ENCODE peak calls at places on chromosomes 6 and 20, in four cellular contexts. U is HepG2, V is GM12878, E is H1. G is an unnamed sample. For H3K9me3, the result is how much of the 10 kb centered on the place peaks cover.

GRCh38 chr20:58177799-58178198 is 50.7 kb downstream of the ANKRD60 start:
- DNase-seq in U (no peak), V (no peak), E (no peak), G (no peak)

GRCh38 chr20:44884907-44885391 is 556 bp upstream of the YWHAB start:
- DNase-seq in U (no peak), V (no peak), E (no peak), G (no peak)

GRCh38 chr20:54928564-54928963 is 453.2 kb downstream of the DOK5 start:
- DNase-seq in U (no peak), V (no peak), E (no peak), G (no peak)

GRCh38 chr6:122798099-122798641 is 9.1 kb downstream of the SMPDL3A start:
- DNase-seq in U (peak), V (no peak), E (no peak), G (no peak)

GRCh38 chr6:36241728-36242127 is 28.1 kb upstream of the PNPLA1 start:
- DNase-seq in U (no peak), V (peak), E (no peak), G (no peak)

GRCh38 chr6:142842423-142843261 is 102.3 kb downstream of the HIVEP2 start:
- DNase-seq in U (peak), V (peak), E (no peak), G (no peak)

GRCh38 chr6:31578461-31579118 is 3.2 kb downstream of the TNF start:
- DNase-seq in U (no peak), V (no peak), E (peak), G (no peak)

GRCh38 chr6:24658573-24659511 is 7.9 kb downstream of the TDP2 start:
- DNase-seq in U (no peak), V (no peak), E (no peak), G (no peak)

GRCh38 chr20:50919567-50919966 is 11.7 kb downstream of the ADNP start:
- DNase-seq in U (no peak), V (no peak), E (no peak), G (no peak)

GRCh38 chr6:135180458-135181332 is at the start of gene MYB:
- DNase-seq in U (no peak), V (no peak), E (no peak), G (no peak)

GRCh38 chr6:51684038-51684437 is 403.4 kb downstream of the PKHD1 start:
- DNase-seq in U (no peak), V (no peak), E (no peak), G (no peak)

GRCh38 chr20:10090588-10091166 is 55.9 kb downstream of the ANKEF1 start:
- DNase-seq in U (peak), V (no peak), E (peak), G (no peak)

GRCh38 chr6:68575765-68576439 is 59.2 kb upstream of the ADGRB3 start:
- DNase-seq in U (no peak), V (no peak), E (no peak), G (no peak)

GRCh38 chr6:12203001-12203400 is 87.2 kb upstream of the EDN1 start:
- DNase-seq in U (peak), V (no peak), E (peak), G (peak)

GRCh38 chr6:77178821-77179220 is 284.5 kb downstream of the HTR1B start:
- DNase-seq in U (no peak), V (no peak), E (no peak), G (no peak)

GRCh38 chr20:24462461-24463010 is 6.9 kb upstream of the SYNDIG1 start:
- DNase-seq in U (no peak), V (no peak), E (no peak), G (no peak)

GRCh38 chr6:11700118-11700718 is 78.4 kb downstream of the ADTRP start:
- DNase-seq in U (peak), V (no peak), E (no peak), G (no peak)

GRCh38 chr20:51461306-51461705 is 81.2 kb downstream of the NFATC2 start:
- DNase-seq in U (no peak), V (no peak), E (no peak), G (no peak)

GRCh38 chr6:154448448-154449096 is 61.9 kb downstream of the CNKSR3 start:
- DNase-seq in U (no peak), V (no peak), E (no peak), G (no peak)

GRCh38 chr6:109224107-109224875 is 129.0 kb downstream of the CEP57L1 start:
- DNase-seq in U (no peak), V (no peak), E (no peak), G (no peak)

GRCh38 chr20:41176711-41177552 is 39.6 kb downstream of the PLCG1 start:
- DNase-seq in U (no peak), V (no peak), E (no peak), G (no peak)

GRCh38 chr6:382883-383420 is 8.6 kb upstream of the IRF4 start:
- DNase-seq in U (no peak), V (no peak), E (no peak), G (no peak)

GRCh38 chr20:49560186-49560585 is 7.8 kb downstream of the PTGIS start:
- DNase-seq in U (no peak), V (no peak), E (no peak), G (no peak)

GRCh38 chr6:21933351-21933750 is 339.8 kb downstream of the SOX4 start:
- DNase-seq in U (no peak), V (no peak), E (no peak), G (no peak)
- H3K9me3 ChIP-seq in U (under half), V (under half), E (under half), G (under half)

GRCh38 chr6:170142559-170142958 is 148.3 kb downstream of the DLL1 start:
- DNase-seq in U (no peak), V (no peak), E (no peak), G (no peak)
- TF ChIP-seq SUZ12 in U (no peak), V (no peak), E (no peak), G (no peak)

DNA sequence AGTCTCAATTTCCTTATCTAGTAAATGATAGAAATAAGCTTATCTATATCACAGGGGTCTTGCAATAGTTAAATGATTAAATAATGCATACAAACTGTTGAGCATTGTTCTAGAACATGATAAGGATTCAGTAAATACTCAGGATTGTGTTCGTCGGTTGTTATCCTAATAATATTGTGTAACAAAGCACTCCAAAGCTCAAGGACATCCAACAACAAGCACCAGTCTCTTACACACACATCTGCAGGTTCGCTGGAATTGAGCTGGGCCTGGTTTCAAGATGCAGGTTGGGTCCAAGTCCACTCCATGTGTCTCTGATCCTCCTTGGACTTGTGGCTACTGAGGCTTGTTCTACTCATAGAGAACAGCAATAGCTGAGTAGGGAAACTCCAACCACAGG is 74.1 kb upstream of the MC3R start:
- DNase-seq in U (peak), V (no peak), E (no peak), G (no peak)
- H3K9me3 ChIP-seq in U (under half), V (under half), E (half or more), G (under half)

GRCh38 chr6:44265843-44266233 is 487 bp upstream of the NFKBIE start:
- DNase-seq in U (no peak), V (no peak), E (no peak), G (no peak)

GRCh38 chr6:44268095-44268628 is 2.1 kb upstream of the TMEM151B start:
- DNase-seq in U (peak), V (no peak), E (no peak), G (peak)

GRCh38 chr6:44265003-44265842 is at the start of gene NFKBIE:
- DNase-seq in U (peak), V (no peak), E (no peak), G (peak)

GRCh38 chr6:44267252-44267651 is 1.9 kb upstream of the NFKBIE start:
- DNase-seq in U (no peak), V (no peak), E (no peak), G (no peak)

GRCh38 chr6:44266347-44266746 is 996 bp upstream of the NFKBIE start:
- DNase-seq in U (no peak), V (no peak), E (no peak), G (no peak)
- TF ChIP-seq SUZ12 in U (no peak), V (no peak), E (no peak), G (no peak)

GRCh38 chr20:30815577-30816181 is 441.8 kb upstream of the DEFB115 start:
- DNase-seq in U (no peak), V (no peak), E (no peak), G (no peak)
- H3K9me3 ChIP-seq in U (under half), V (under half), E (half or more), G (under half)

DNA sequence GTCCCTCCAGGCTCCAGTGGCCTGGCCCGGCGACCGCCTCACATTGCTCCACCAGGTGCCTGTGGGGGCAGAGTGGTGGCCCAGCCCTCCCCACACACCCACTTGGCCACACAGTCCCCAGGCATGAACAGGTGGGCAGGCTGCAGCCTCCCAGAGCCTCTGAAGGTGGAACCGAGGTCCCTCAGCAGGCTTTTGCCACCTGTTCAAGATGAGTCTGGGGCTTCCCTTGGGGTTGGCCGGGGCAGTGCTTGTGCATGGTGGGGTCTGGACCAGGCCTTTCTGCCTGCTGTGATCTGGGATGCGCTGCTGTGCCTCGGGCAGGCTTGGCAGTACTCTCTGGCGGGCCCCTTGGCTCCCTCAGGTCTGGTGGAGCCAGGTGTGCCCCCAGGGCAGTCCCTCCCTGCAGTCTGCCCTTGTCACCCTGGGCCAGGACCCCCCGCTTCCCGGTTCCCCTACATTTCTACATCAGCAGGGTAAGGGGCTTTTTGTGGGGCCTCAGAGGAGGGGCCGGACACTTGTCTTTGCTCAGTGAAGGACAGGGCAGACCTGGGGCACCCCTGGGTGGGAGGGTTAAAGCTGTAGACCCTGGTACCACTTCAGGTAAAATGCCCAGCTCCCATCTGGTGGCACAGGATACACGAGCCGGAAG is 2.7 kb upstream of the COL9A3 start:
- DNase-seq in U (no peak), V (no peak), E (no peak), G (no peak)
- TF ChIP-seq SUZ12 in U (no peak), V (no peak), E (no peak), G (no peak)

DNA sequence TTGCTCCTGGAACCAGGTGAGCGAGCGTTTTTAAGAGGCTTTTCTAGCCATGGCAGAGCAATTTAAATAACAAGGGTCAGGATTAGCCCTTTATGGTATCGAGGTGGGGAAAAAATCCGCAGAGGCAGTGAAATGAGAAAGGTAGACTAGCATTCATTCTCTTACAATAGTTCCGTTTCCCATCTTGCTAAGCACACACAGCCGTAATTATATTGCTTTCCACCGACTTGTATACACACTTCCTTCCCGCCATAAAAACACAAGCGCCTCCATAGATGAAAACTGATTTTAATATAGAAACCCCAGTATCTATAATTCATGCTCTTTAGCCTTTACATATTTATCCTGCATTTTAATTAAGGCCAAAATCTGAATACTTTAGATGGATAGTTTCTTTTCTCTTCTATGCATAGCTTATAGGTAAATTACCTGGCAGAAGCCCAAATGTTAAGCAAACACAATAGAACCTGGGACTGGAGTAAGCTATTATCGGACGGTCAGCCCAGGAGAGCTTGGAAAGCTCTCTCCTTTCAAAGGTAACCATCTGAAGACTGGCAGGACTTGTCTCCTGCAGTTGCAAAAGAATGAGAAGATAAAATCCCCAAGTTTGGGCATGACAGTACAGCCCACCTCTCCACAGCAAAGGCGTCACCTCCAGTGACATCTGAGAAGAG is 90.9 kb upstream of the MC3R start:
- DNase-seq in U (no peak), V (no peak), E (no peak), G (no peak)
- H3K9me3 ChIP-seq in U (under half), V (under half), E (half or more), G (under half)

GRCh38 chr20:38098952-38099351 is 65.4 kb downstream of the RPRD1B start:
- DNase-seq in U (no peak), V (no peak), E (no peak), G (no peak)
- TF ChIP-seq SUZ12 in U (no peak), V (no peak), E (no peak), G (no peak)

G was measured in NT2/D1.